ENCODE peak calls at places on chromosome 2, in nine cellular contexts. K is left ventricle myocardium inferior; R is left lung; T is dorsolateral prefrontal cortex; W is Calu3; H is choroid plexus epithelial cell; J is CD4-positive, alpha-beta T cell; P is right lobe of liver; F is spleen. O is an unnamed sample.

GRCh38 chr2:225512873-225513580 is 113.5 kb downstream of the NYAP2 start:
- DNase-seq in K (no peak), R (no peak), T (no peak), W (no peak), H (peak; percentile 84), J (no peak), P (no peak), F (peak; percentile 42), O (no peak)

GRCh38 chr2:200609027-200609614 is 23.3 kb downstream of the AOX1 start:
- DNase-seq in K (no peak), R (no peak), T (no peak), W (no peak), H (peak; percentile 79), J (no peak), P (no peak), F (no peak), O (no peak)

GRCh38 chr2:88866756-88867155 is 175.3 kb downstream of the RPIA start:
- DNase-seq in K (no peak), R (no peak), T (no peak), W (no peak), H (no peak), J (no peak), P (no peak), F (no peak), O (no peak)

GRCh38 chr2:218607436-218608115 is at the start of gene PLCD4:
- DNase-seq in K (no peak), R (no peak), T (no peak), W (peak; percentile 5), H (peak; percentile 66), J (no peak), P (no peak), F (no peak), O (no peak)

GRCh38 chr2:50674876-50675275 is 357.1 kb downstream of the NRXN1 start:
- DNase-seq in K (no peak), R (no peak), T (no peak), W (peak; percentile 1), H (no peak), J (no peak), P (no peak), F (no peak), O (no peak)

GRCh38 chr2:28336993-28337627 is 55.5 kb upstream of the FOSL2 start:
- DNase-seq in K (no peak), R (no peak), T (no peak), W (no peak), H (no peak), J (no peak), P (no peak), F (peak; percentile 69), O (no peak)

GRCh38 chr2:153940511-153940910 is 68.8 kb downstream of the GALNT13 start:
- DNase-seq in K (no peak), R (no peak), T (no peak), W (no peak), H (peak; percentile 4), J (no peak), P (no peak), F (no peak), O (no peak)

GRCh38 chr2:9813312-9814128 is 29.8 kb upstream of the TAF1B start:
- DNase-seq in K (peak; percentile 68), R (peak; percentile 91), T (peak; percentile 78), W (peak; percentile 83), H (peak; percentile 64), J (peak; percentile 62), P (peak; percentile 72), F (peak; percentile 89), O (peak; percentile 59)

GRCh38 chr2:86301711-86302202 is 35.7 kb downstream of the REEP1 start:
- DNase-seq in K (no peak), R (no peak), T (no peak), W (no peak), H (no peak), J (no peak), P (no peak), F (no peak), O (no peak)

GRCh38 chr2:88540346-88540745 is 86.9 kb downstream of the EIF2AK3 start:
- DNase-seq in K (no peak), R (no peak), T (no peak), W (no peak), H (peak; percentile 21), J (no peak), P (no peak), F (no peak), O (no peak)

GRCh38 chr2:96823203-96823602 is 7.1 kb downstream of the CNNM3 start:
- DNase-seq in K (no peak), R (no peak), T (no peak), W (no peak), H (no peak), J (no peak), P (no peak), F (peak; percentile 46), O (no peak)

GRCh38 chr2:99787762-99788382 is 298.1 kb upstream of the REV1 start:
- DNase-seq in K (no peak), R (no peak), T (no peak), W (no peak), H (no peak), J (no peak), P (no peak), F (no peak), O (no peak)

GRCh38 chr2:159776321-159776720 is 21.7 kb downstream of the CD302 start:
- DNase-seq in K (no peak), R (no peak), T (no peak), W (no peak), H (no peak), J (no peak), P (no peak), F (no peak), O (no peak)
- TF ChIP-seq CTCF in K (no peak), R (no peak), T (no peak), W (no peak), H (peak; percentile 45), J (no peak), P (no peak), F (no peak), O (no peak)

GRCh38 chr2:38075436-38076249 is at the start of gene CYP1B1:
- DNase-seq in K (peak; percentile 41), R (peak; percentile 88), T (no peak), W (no peak), H (peak; percentile 69), J (no peak), P (peak; percentile 42), F (peak; percentile 80), O (peak; percentile 15)

GRCh38 chr2:38076250-38076709 is 329 bp upstream of the CYP1B1 start:
- DNase-seq in K (peak; percentile 76), R (peak; percentile 94), T (peak; percentile 51), W (peak; percentile 83), H (peak; percentile 94), J (no peak), P (peak; percentile 85), F (peak; percentile 88), O (peak; percentile 23)

GRCh38 chr2:38074775-38075435 is 1.0 kb downstream of the CYP1B1 start:
- DNase-seq in K (peak; percentile 42), R (peak; percentile 88), T (peak; percentile 43), W (no peak), H (peak; percentile 71), J (no peak), P (peak; percentile 55), F (peak; percentile 80), O (no peak)

GRCh38 chr2:38077431-38077769 is 1.4 kb upstream of the CYP1B1 start:
- DNase-seq in K (no peak), R (no peak), T (no peak), W (no peak), H (no peak), J (no peak), P (peak; percentile 72), F (no peak), O (no peak)

DNA sequence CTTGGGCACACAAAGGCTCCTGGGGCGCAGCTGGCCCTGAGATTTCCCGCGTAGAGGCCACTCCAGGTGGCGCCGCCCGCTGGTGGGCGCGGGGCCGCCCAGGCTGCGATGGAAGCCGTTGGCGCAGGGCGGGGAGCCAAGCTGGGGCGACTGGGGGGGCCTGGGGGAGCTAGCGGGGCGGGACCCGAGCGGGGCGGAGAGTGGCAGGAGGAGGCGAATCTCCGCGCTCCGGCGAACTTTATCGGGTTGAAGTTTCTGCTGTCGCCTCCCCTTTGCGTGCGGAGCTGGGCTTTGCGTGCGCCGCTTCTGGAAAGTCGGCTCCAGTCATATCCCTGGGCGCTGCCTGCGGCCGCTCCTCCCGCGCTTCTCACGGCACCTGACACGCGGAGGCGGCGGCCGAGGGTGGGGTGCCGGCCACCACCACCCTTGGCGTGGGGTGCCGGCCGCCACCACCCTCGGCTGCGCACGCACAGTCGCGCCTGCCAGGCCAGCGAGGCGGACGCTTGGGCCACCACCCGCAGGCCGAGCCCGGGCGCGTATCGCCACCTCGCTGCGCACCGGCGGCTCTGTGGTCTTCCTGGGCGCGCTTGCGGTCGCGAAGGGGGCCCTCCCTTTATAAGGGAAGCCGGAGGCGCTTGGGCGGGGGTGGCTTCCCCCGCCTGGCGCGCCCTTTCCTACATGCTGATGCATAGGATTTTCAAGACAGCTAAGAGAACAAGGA is 919 bp upstream of the CYP1B1 start:
- DNase-seq in K (peak; percentile 83), R (peak; percentile 93), T (peak; percentile 54), W (peak; percentile 93), H (peak; percentile 92), J (no peak), P (peak; percentile 84), F (peak; percentile 88), O (peak; percentile 26)
- TF ChIP-seq CTCF in K (peak; percentile 57), R (no peak), T (no peak), W (peak; percentile 62), H (peak; percentile 31), J (no peak), P (no peak), F (no peak), O (no peak)

DNA sequence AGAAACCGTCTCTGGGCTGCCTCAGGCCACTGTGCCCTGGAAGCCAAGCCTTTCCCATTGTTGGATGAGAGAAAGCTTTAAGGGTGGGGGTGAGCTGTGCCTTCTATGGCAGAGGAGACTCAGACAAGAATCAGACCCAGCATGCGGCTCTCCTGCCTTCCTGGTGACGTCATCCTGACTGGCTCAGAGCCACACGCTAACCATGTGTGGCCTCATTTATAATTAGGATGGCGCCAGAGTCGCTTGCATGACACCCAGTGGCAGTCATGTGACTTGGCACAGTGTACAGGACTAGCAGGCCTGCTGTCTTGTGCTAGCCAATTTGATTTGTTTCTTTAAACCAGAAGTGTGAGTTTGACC is 99.2 kb downstream of the SH3BP4 start:
- DNase-seq in K (peak; percentile 91), R (no peak), T (peak; percentile 83), W (peak; percentile 91), H (peak; percentile 86), J (no peak), P (peak; percentile 90), F (peak; percentile 75), O (no peak)
- TF ChIP-seq CTCF in K (peak; percentile 22), R (no peak), T (peak; percentile 22), W (no peak), H (peak; percentile 13), J (no peak), P (no peak), F (no peak), O (no peak)

GRCh38 chr2:42079737-42080287 is 32.0 kb downstream of the PKDCC start:
- DNase-seq in K (no peak), R (no peak), T (no peak), W (no peak), H (no peak), J (no peak), P (no peak), F (no peak), O (no peak)
- TF ChIP-seq CTCF in K (no peak), R (no peak), T (no peak), W (no peak), H (no peak), J (no peak), P (no peak), F (no peak), O (no peak)